ENCODE peak calls at places on chromosomes 12 and 14, in ten cellular contexts. One of them, this sample, is unnamed.

GRCh38 chr14:21711360-21711961 is 37.8 kb upstream of the OR4E1 start:
- DNase-seq in tibial artery: no peak
- DNase-seq in H1: no peak
- DNase-seq in psoas muscle: no peak
- DNase-seq in kidney: no peak
- DNase-seq in heart right ventricle: no peak
- DNase-seq in left ventricle myocardium inferior: no peak
- DNase-seq in lower leg skin: no peak
- DNase-seq in transverse colon: peak
- DNase-seq in colonic mucosa: peak
- DNase-seq in this sample: peak

GRCh38 chr12:12696562-12697383 is 790 bp upstream of the GPR19 start:
- DNase-seq in tibial artery: peak
- DNase-seq in H1: peak
- DNase-seq in psoas muscle: peak
- DNase-seq in kidney: peak
- DNase-seq in heart right ventricle: peak
- DNase-seq in left ventricle myocardium inferior: peak
- DNase-seq in lower leg skin: peak
- DNase-seq in transverse colon: peak
- DNase-seq in colonic mucosa: peak
- DNase-seq in this sample: peak

GRCh38 chr12:11508699-11509098 is 113.3 kb upstream of the PRB2 start:
- DNase-seq in tibial artery: no peak
- DNase-seq in H1: no peak
- DNase-seq in psoas muscle: no peak
- DNase-seq in kidney: no peak
- DNase-seq in heart right ventricle: no peak
- DNase-seq in left ventricle myocardium inferior: no peak
- DNase-seq in lower leg skin: no peak
- DNase-seq in transverse colon: no peak
- DNase-seq in colonic mucosa: no peak
- DNase-seq in this sample: peak

GRCh38 chr12:121582583-121583333 is 1.9 kb upstream of the KDM2B start:
- DNase-seq in tibial artery: no peak
- DNase-seq in H1: peak
- DNase-seq in psoas muscle: no peak
- DNase-seq in kidney: no peak
- DNase-seq in heart right ventricle: no peak
- DNase-seq in left ventricle myocardium inferior: no peak
- DNase-seq in lower leg skin: no peak
- DNase-seq in transverse colon: no peak
- DNase-seq in colonic mucosa: no peak
- DNase-seq in this sample: no peak

GRCh38 chr12:115377230-115377629 is 693.3 kb upstream of the TBX3 start:
- DNase-seq in tibial artery: no peak
- DNase-seq in H1: no peak
- DNase-seq in psoas muscle: no peak
- DNase-seq in kidney: no peak
- DNase-seq in heart right ventricle: no peak
- DNase-seq in left ventricle myocardium inferior: no peak
- DNase-seq in lower leg skin: no peak
- DNase-seq in transverse colon: no peak
- DNase-seq in colonic mucosa: no peak
- DNase-seq in this sample: no peak

GRCh38 chr14:46147486-46147885 is 504.1 kb downstream of the RPL10L start:
- DNase-seq in tibial artery: no peak
- DNase-seq in H1: no peak
- DNase-seq in psoas muscle: no peak
- DNase-seq in kidney: no peak
- DNase-seq in heart right ventricle: no peak
- DNase-seq in left ventricle myocardium inferior: no peak
- DNase-seq in lower leg skin: no peak
- DNase-seq in transverse colon: no peak
- DNase-seq in colonic mucosa: no peak
- DNase-seq in this sample: no peak

GRCh38 chr14:61616524-61617185 is 78.7 kb upstream of the HIF1A start:
- DNase-seq in tibial artery: no peak
- DNase-seq in H1: no peak
- DNase-seq in psoas muscle: no peak
- DNase-seq in kidney: no peak
- DNase-seq in heart right ventricle: no peak
- DNase-seq in left ventricle myocardium inferior: no peak
- DNase-seq in lower leg skin: no peak
- DNase-seq in transverse colon: no peak
- DNase-seq in colonic mucosa: no peak
- DNase-seq in this sample: peak

GRCh38 chr14:70268760-70269159 is 80.0 kb upstream of the SLC8A3 start:
- DNase-seq in tibial artery: no peak
- DNase-seq in H1: no peak
- DNase-seq in psoas muscle: no peak
- DNase-seq in kidney: no peak
- DNase-seq in heart right ventricle: no peak
- DNase-seq in left ventricle myocardium inferior: no peak
- DNase-seq in lower leg skin: no peak
- DNase-seq in transverse colon: no peak
- DNase-seq in colonic mucosa: no peak
- DNase-seq in this sample: peak

GRCh38 chr12:2439332-2440100 is 355.3 kb upstream of the FKBP4 start:
- DNase-seq in tibial artery: no peak
- DNase-seq in H1: no peak
- DNase-seq in psoas muscle: no peak
- DNase-seq in kidney: no peak
- DNase-seq in heart right ventricle: peak
- DNase-seq in left ventricle myocardium inferior: peak
- DNase-seq in lower leg skin: no peak
- DNase-seq in transverse colon: no peak
- DNase-seq in colonic mucosa: no peak
- DNase-seq in this sample: no peak

GRCh38 chr12:7180685-7181084 is 8.8 kb upstream of the PEX5 start:
- DNase-seq in tibial artery: no peak
- DNase-seq in H1: no peak
- DNase-seq in psoas muscle: no peak
- DNase-seq in kidney: no peak
- DNase-seq in heart right ventricle: no peak
- DNase-seq in left ventricle myocardium inferior: no peak
- DNase-seq in lower leg skin: no peak
- DNase-seq in transverse colon: no peak
- DNase-seq in colonic mucosa: no peak
- DNase-seq in this sample: peak

DNA sequence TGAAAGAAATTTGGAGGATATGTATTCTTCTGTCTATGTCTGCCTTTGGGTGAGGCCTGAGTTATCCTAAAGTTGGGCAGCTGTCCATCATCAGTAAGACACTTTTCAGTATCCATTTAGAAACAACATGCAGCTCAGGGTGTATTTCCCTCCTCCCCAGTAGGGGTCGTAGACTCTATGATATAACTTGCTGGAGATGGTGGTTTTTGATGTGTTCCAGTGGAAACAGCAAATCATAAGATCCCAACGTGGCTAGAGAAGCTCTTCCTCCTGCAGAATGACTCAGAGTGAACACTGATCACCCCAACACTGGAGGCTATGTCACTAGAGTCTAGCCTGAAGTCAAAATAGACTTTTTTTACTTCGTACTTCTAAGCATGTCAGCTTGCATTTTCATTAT is 331.6 kb upstream of the STXBP6 start:
- DNase-seq in tibial artery: no peak
- DNase-seq in H1: no peak
- DNase-seq in psoas muscle: no peak
- DNase-seq in kidney: no peak
- DNase-seq in heart right ventricle: no peak
- DNase-seq in left ventricle myocardium inferior: no peak
- DNase-seq in lower leg skin: no peak
- DNase-seq in transverse colon: no peak
- DNase-seq in colonic mucosa: no peak
- DNase-seq in this sample: no peak
- TF ChIP-seq CTCF in tibial artery: no peak
- TF ChIP-seq CTCF in H1: no peak
- TF ChIP-seq CTCF in psoas muscle: no peak
- TF ChIP-seq CTCF in kidney: no peak
- TF ChIP-seq CTCF in heart right ventricle: no peak
- TF ChIP-seq CTCF in left ventricle myocardium inferior: peak
- TF ChIP-seq CTCF in lower leg skin: no peak
- TF ChIP-seq CTCF in transverse colon: no peak
- TF ChIP-seq CTCF in colonic mucosa: no peak
- TF ChIP-seq CTCF in this sample: no peak

GRCh38 chr14:56118611-56119181 is 485 bp downstream of the PELI2 start:
- DNase-seq in tibial artery: peak
- DNase-seq in H1: no peak
- DNase-seq in psoas muscle: peak
- DNase-seq in kidney: peak
- DNase-seq in heart right ventricle: peak
- DNase-seq in left ventricle myocardium inferior: peak
- DNase-seq in lower leg skin: no peak
- DNase-seq in transverse colon: peak
- DNase-seq in colonic mucosa: peak
- DNase-seq in this sample: no peak
- H3K4me3 ChIP-seq in tibial artery: peak
- H3K4me3 ChIP-seq in H1: peak
- H3K4me3 ChIP-seq in psoas muscle: peak
- H3K4me3 ChIP-seq in kidney: peak
- H3K4me3 ChIP-seq in heart right ventricle: peak
- H3K4me3 ChIP-seq in left ventricle myocardium inferior: peak
- H3K4me3 ChIP-seq in lower leg skin: peak
- H3K4me3 ChIP-seq in transverse colon: peak
- H3K4me3 ChIP-seq in colonic mucosa: peak
- H3K4me3 ChIP-seq in this sample: peak

GRCh38 chr12:39012870-39013269 is 107.5 kb upstream of the CPNE8 start:
- DNase-seq in tibial artery: no peak
- DNase-seq in H1: no peak
- DNase-seq in psoas muscle: no peak
- DNase-seq in kidney: no peak
- DNase-seq in heart right ventricle: no peak
- DNase-seq in left ventricle myocardium inferior: no peak
- DNase-seq in lower leg skin: no peak
- DNase-seq in transverse colon: no peak
- DNase-seq in colonic mucosa: no peak
- DNase-seq in this sample: peak

GRCh38 chr12:39006286-39006685 is 100.9 kb upstream of the CPNE8 start:
- DNase-seq in tibial artery: no peak
- DNase-seq in H1: no peak
- DNase-seq in psoas muscle: no peak
- DNase-seq in kidney: no peak
- DNase-seq in heart right ventricle: no peak
- DNase-seq in left ventricle myocardium inferior: no peak
- DNase-seq in lower leg skin: no peak
- DNase-seq in transverse colon: no peak
- DNase-seq in colonic mucosa: no peak
- DNase-seq in this sample: no peak

GRCh38 chr12:39010406-39010805 is 105.0 kb upstream of the CPNE8 start:
- DNase-seq in tibial artery: no peak
- DNase-seq in H1: no peak
- DNase-seq in psoas muscle: no peak
- DNase-seq in kidney: no peak
- DNase-seq in heart right ventricle: no peak
- DNase-seq in left ventricle myocardium inferior: no peak
- DNase-seq in lower leg skin: no peak
- DNase-seq in transverse colon: no peak
- DNase-seq in colonic mucosa: no peak
- DNase-seq in this sample: no peak

GRCh38 chr12:39005671-39006070 is 100.3 kb upstream of the CPNE8 start:
- DNase-seq in tibial artery: no peak
- DNase-seq in H1: no peak
- DNase-seq in psoas muscle: no peak
- DNase-seq in kidney: no peak
- DNase-seq in heart right ventricle: no peak
- DNase-seq in left ventricle myocardium inferior: no peak
- DNase-seq in lower leg skin: no peak
- DNase-seq in transverse colon: no peak
- DNase-seq in colonic mucosa: no peak
- DNase-seq in this sample: no peak

DNA sequence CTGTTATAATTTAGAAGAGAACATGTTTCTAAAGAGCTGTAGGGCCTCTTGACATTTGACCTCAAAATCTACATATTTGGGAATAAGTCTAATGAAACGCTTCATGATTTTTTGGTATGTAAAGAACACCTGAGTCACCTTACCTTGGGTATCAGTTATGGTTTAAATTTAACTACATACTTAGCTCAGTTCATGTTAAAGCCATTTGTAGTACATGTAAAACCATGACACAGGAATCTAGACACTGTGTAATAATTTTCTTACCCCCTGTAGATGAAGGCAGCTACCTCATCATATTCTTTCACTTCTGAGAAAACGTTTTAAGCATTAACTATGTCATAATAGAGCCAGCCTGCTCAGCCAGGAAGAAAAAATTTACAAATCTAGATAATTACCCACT is 105.8 kb upstream of the CPNE8 start:
- DNase-seq in tibial artery: no peak
- DNase-seq in H1: no peak
- DNase-seq in psoas muscle: no peak
- DNase-seq in kidney: no peak
- DNase-seq in heart right ventricle: no peak
- DNase-seq in left ventricle myocardium inferior: no peak
- DNase-seq in lower leg skin: no peak
- DNase-seq in transverse colon: no peak
- DNase-seq in colonic mucosa: no peak
- DNase-seq in this sample: no peak
- TF ChIP-seq CTCF in tibial artery: no peak
- TF ChIP-seq CTCF in H1: no peak
- TF ChIP-seq CTCF in psoas muscle: no peak
- TF ChIP-seq CTCF in kidney: no peak
- TF ChIP-seq CTCF in heart right ventricle: no peak
- TF ChIP-seq CTCF in left ventricle myocardium inferior: no peak
- TF ChIP-seq CTCF in lower leg skin: no peak
- TF ChIP-seq CTCF in transverse colon: no peak
- TF ChIP-seq CTCF in colonic mucosa: no peak
- TF ChIP-seq CTCF in this sample: no peak

GRCh38 chr12:6124411-6125151 is at the start of gene VWF:
- DNase-seq in tibial artery: peak
- DNase-seq in H1: no peak
- DNase-seq in psoas muscle: no peak
- DNase-seq in kidney: peak
- DNase-seq in heart right ventricle: no peak
- DNase-seq in left ventricle myocardium inferior: no peak
- DNase-seq in lower leg skin: peak
- DNase-seq in transverse colon: no peak
- DNase-seq in colonic mucosa: no peak
- DNase-seq in this sample: peak

GRCh38 chr12:6118891-6119568 is 5.4 kb downstream of the VWF start:
- DNase-seq in tibial artery: peak
- DNase-seq in H1: no peak
- DNase-seq in psoas muscle: no peak
- DNase-seq in kidney: peak
- DNase-seq in heart right ventricle: no peak
- DNase-seq in left ventricle myocardium inferior: no peak
- DNase-seq in lower leg skin: peak
- DNase-seq in transverse colon: no peak
- DNase-seq in colonic mucosa: no peak
- DNase-seq in this sample: no peak

GRCh38 chr12:6120796-6121473 is 3.5 kb downstream of the VWF start:
- DNase-seq in tibial artery: no peak
- DNase-seq in H1: no peak
- DNase-seq in psoas muscle: no peak
- DNase-seq in kidney: peak
- DNase-seq in heart right ventricle: no peak
- DNase-seq in left ventricle myocardium inferior: no peak
- DNase-seq in lower leg skin: peak
- DNase-seq in transverse colon: no peak
- DNase-seq in colonic mucosa: no peak
- DNase-seq in this sample: no peak

GRCh38 chr12:6123258-6123657 is 1.2 kb downstream of the VWF start:
- DNase-seq in tibial artery: peak
- DNase-seq in H1: no peak
- DNase-seq in psoas muscle: no peak
- DNase-seq in kidney: peak
- DNase-seq in heart right ventricle: no peak
- DNase-seq in left ventricle myocardium inferior: no peak
- DNase-seq in lower leg skin: no peak
- DNase-seq in transverse colon: no peak
- DNase-seq in colonic mucosa: no peak
- DNase-seq in this sample: no peak

GRCh38 chr12:6122211-6122610 is 2.3 kb downstream of the VWF start:
- DNase-seq in tibial artery: peak
- DNase-seq in H1: no peak
- DNase-seq in psoas muscle: no peak
- DNase-seq in kidney: no peak
- DNase-seq in heart right ventricle: no peak
- DNase-seq in left ventricle myocardium inferior: no peak
- DNase-seq in lower leg skin: no peak
- DNase-seq in transverse colon: no peak
- DNase-seq in colonic mucosa: no peak
- DNase-seq in this sample: no peak
- H3K4me3 ChIP-seq in tibial artery: peak
- H3K4me3 ChIP-seq in H1: no peak
- H3K4me3 ChIP-seq in psoas muscle: peak
- H3K4me3 ChIP-seq in kidney: no peak
- H3K4me3 ChIP-seq in heart right ventricle: peak
- H3K4me3 ChIP-seq in left ventricle myocardium inferior: peak
- H3K4me3 ChIP-seq in lower leg skin: no peak
- H3K4me3 ChIP-seq in transverse colon: no peak
- H3K4me3 ChIP-seq in colonic mucosa: no peak
- H3K4me3 ChIP-seq in this sample: no peak